ENCODE peak calls at places on chromosome 13, in seven cellular contexts. Z is cardiac fibroblast, Y is sciatic nerve, C is RPMI7951, K is Calu3, W is H7, U is NCI-H2171. M is an unnamed sample.

GRCh38 chr13:66665991-66666390 is 564.1 kb downstream of the PCDH9 start:
- DNase-seq in Z (peak; percentile 83), C (no peak), W (peak; percentile 2), K (peak; percentile 3), U (peak; percentile 16), Y (no peak), M (peak; percentile 62)

GRCh38 chr13:50596776-50597203 is 246.7 kb downstream of the DLEU7 start:
- DNase-seq in U (no peak), C (no peak), K (no peak), Y (no peak), Z (no peak), W (no peak), M (no peak)

GRCh38 chr13:109868583-109869311 is 82.4 kb upstream of the IRS2 start:
- DNase-seq in K (no peak), Z (no peak), W (no peak), Y (no peak), C (no peak), U (no peak), M (no peak)

GRCh38 chr13:101811881-101812280 is 359.4 kb downstream of the ITGBL1 start:
- DNase-seq in K (no peak), C (no peak), W (no peak), Z (no peak), Y (no peak), U (no peak), M (no peak)

GRCh38 chr13:111270765-111271164 is 49.7 kb upstream of the TEX29 start:
- DNase-seq in W (no peak), C (no peak), K (no peak), U (no peak), Y (no peak), Z (no peak), M (no peak)

GRCh38 chr13:51518847-51519246 is 65.4 kb upstream of the WDFY2 start:
- DNase-seq in W (no peak), Y (no peak), Z (no peak), U (no peak), C (peak; percentile 34), K (no peak), M (no peak)

GRCh38 chr13:27510082-27510481 is 59.7 kb upstream of the MTIF3 start:
- DNase-seq in U (peak; percentile 28), C (no peak), K (no peak), W (no peak), Z (no peak), Y (no peak), M (no peak)

GRCh38 chr13:102854675-102855074 is 8.8 kb downstream of the ERCC5 start:
- DNase-seq in Y (no peak), U (no peak), C (no peak), K (no peak), Z (no peak), W (no peak), M (no peak)

GRCh38 chr13:23466144-23467002 is 32.9 kb upstream of the SACS start:
- DNase-seq in K (peak; percentile 62), W (peak; percentile 87), C (peak; percentile 80), Y (peak; percentile 84), U (peak; percentile 44), Z (peak; percentile 84), M (no peak)

GRCh38 chr13:41418027-41418426 is 39.3 kb upstream of the RGCC start:
- DNase-seq in Z (peak; percentile 85), K (no peak), Y (no peak), U (no peak), W (no peak), C (peak; percentile 88), M (no peak)

GRCh38 chr13:112606125-112607001 is 18.4 kb upstream of the TUBGCP3 start:
- DNase-seq in K (peak; percentile 82), Z (peak; percentile 93), W (peak; percentile 97), Y (peak; percentile 97), U (peak; percentile 82), C (peak; percentile 79), M (peak; percentile 97)

GRCh38 chr13:32010137-32010536 is 21.4 kb upstream of the FRY start:
- DNase-seq in K (no peak), Y (no peak), W (no peak), C (no peak), U (peak; percentile 8), Z (no peak), M (no peak)

GRCh38 chr13:110525328-110526319 is 35.9 kb downstream of the RAB20 start:
- DNase-seq in C (no peak), K (no peak), U (no peak), Y (no peak), Z (no peak), W (peak; percentile 64), M (no peak)

GRCh38 chr13:24232037-24232436 is 71.5 kb downstream of the SPATA13 start:
- DNase-seq in W (no peak), Z (no peak), K (no peak), U (no peak), C (no peak), Y (no peak), M (no peak)

GRCh38 chr13:96191367-96191766 is 101.5 kb downstream of the HS6ST3 start:
- DNase-seq in C (no peak), Z (no peak), K (no peak), U (no peak), Y (no peak), W (no peak), M (no peak)

GRCh38 chr13:25980255-25980654 is 71.6 kb downstream of the SHISA2 start:
- DNase-seq in W (peak; percentile 78), K (peak; percentile 50), Y (no peak), U (no peak), C (peak; percentile 25), Z (peak; percentile 26), M (no peak)